ENCODE peak calls at places on chromosomes 6 and 20, in seven cellular contexts. J is right cardiac atrium, F is frontal cortex, S is hypothalamus, I is neural progenitor cell, R is caudate nucleus, A is foreskin keratinocyte. K is an unnamed sample.

GRCh38 chr6:159988983-159989454 is 20.1 kb downstream of the IGF2R start:
- DNase-seq in J (peak), F (no peak), S (no peak), I (no peak), R (no peak), A (no peak), K (no peak)

GRCh38 chr20:13883425-13883824 is 98.6 kb downstream of the NDUFAF5 start:
- DNase-seq in J (no peak), F (no peak), S (no peak), I (no peak), R (no peak), A (no peak), K (no peak)

GRCh38 chr6:152343735-152344360 is 293.3 kb downstream of the SYNE1 start:
- DNase-seq in J (peak), F (no peak), S (no peak), I (no peak), R (no peak), A (no peak), K (no peak)

GRCh38 chr20:63692436-63693078 is 3.9 kb upstream of the TNFRSF6B start:
- DNase-seq in J (peak), F (no peak), S (no peak), I (no peak), R (no peak), A (no peak), K (no peak)

GRCh38 chr6:104682722-104683643 is 176.7 kb downstream of the HACE1 start:
- DNase-seq in J (peak), F (no peak), S (no peak), I (peak), R (no peak), A (no peak), K (no peak)

GRCh38 chr6:97205936-97206335 is 77.1 kb downstream of the MMS22L start:
- DNase-seq in J (no peak), F (no peak), S (no peak), I (peak), R (no peak), A (no peak), K (no peak)

GRCh38 chr20:55935448-55936221 is 69.7 kb downstream of the CBLN4 start:
- DNase-seq in J (no peak), F (no peak), S (no peak), I (no peak), R (no peak), A (no peak), K (no peak)

GRCh38 chr6:7974932-7975763 is 64.6 kb upstream of the TXNDC5 start:
- DNase-seq in J (peak), F (peak), S (peak), I (no peak), R (peak), A (peak), K (peak)

GRCh38 chr20:10565191-10565921 is 108.4 kb downstream of the JAG1 start:
- DNase-seq in J (peak), F (no peak), S (no peak), I (no peak), R (no peak), A (no peak), K (no peak)

GRCh38 chr6:39882567-39882953 is 51.7 kb downstream of the MOCS1 start:
- DNase-seq in J (peak), F (peak), S (no peak), I (no peak), R (no peak), A (no peak), K (peak)

GRCh38 chr6:8014947-8015346 is 49.2 kb downstream of the BLOC1S5 start:
- DNase-seq in J (no peak), F (no peak), S (no peak), I (no peak), R (no peak), A (no peak), K (no peak)

GRCh38 chr6:24547243-24547642 is 52.5 kb downstream of the ALDH5A1 start:
- DNase-seq in J (no peak), F (no peak), S (no peak), I (peak), R (no peak), A (no peak), K (no peak)

GRCh38 chr6:39885691-39886090 is 48.6 kb downstream of the MOCS1 start:
- DNase-seq in J (no peak), F (no peak), S (no peak), I (no peak), R (no peak), A (no peak), K (no peak)

GRCh38 chr6:43020052-43020705 is 1.2 kb upstream of the RRP36 start:
- DNase-seq in J (no peak), F (no peak), S (no peak), I (no peak), R (no peak), A (no peak), K (no peak)

GRCh38 chr6:16769131-16769985 is 8.1 kb upstream of the ATXN1 start:
- DNase-seq in J (peak), F (no peak), S (no peak), I (no peak), R (no peak), A (peak), K (no peak)

GRCh38 chr6:41352396-41352795 is 17.0 kb downstream of the NCR2 start:
- DNase-seq in J (no peak), F (no peak), S (no peak), I (no peak), R (no peak), A (no peak), K (no peak)

GRCh38 chr6:142613981-142614380 is 312.2 kb downstream of the ADGRG6 start:
- DNase-seq in J (no peak), F (no peak), S (no peak), I (no peak), R (no peak), A (no peak), K (no peak)

GRCh38 chr6:20811112-20811746 is 277.0 kb downstream of the CDKAL1 start:
- DNase-seq in J (no peak), F (no peak), S (no peak), I (peak), R (no peak), A (peak), K (no peak)

GRCh38 chr6:143575440-143575839 is 63.9 kb upstream of the FUCA2 start:
- DNase-seq in J (no peak), F (peak), S (peak), I (peak), R (no peak), A (peak), K (no peak)

GRCh38 chr6:74602206-74602605 is 603.6 kb downstream of the COL12A1 start:
- DNase-seq in J (no peak), F (no peak), S (no peak), I (no peak), R (no peak), A (no peak), K (no peak)

GRCh38 chr6:159172066-159172465 is 2.9 kb downstream of the FNDC1 start:
- DNase-seq in J (no peak), F (no peak), S (no peak), I (no peak), R (no peak), A (no peak), K (no peak)

GRCh38 chr6:98498891-98499290 is 335.5 kb upstream of the POU3F2 start:
- DNase-seq in J (no peak), F (no peak), S (no peak), I (no peak), R (no peak), A (no peak), K (no peak)

GRCh38 chr20:63625771-63626423 is 1.0 kb downstream of the GMEB2 start:
- DNase-seq in J (peak), F (no peak), S (no peak), I (peak), R (no peak), A (no peak), K (no peak)

GRCh38 chr6:142637624-142638023 is 307.4 kb downstream of the HIVEP2 start:
- DNase-seq in J (no peak), F (no peak), S (no peak), I (no peak), R (no peak), A (no peak), K (no peak)

GRCh38 chr6:127515794-127516675 is 3.1 kb downstream of the MTCL3 start:
- DNase-seq in J (peak), F (peak), S (peak), I (peak), R (peak), A (no peak), K (peak)

GRCh38 chr6:85580878-85581267 is 12.8 kb downstream of the SNX14 start:
- DNase-seq in J (no peak), F (no peak), S (no peak), I (no peak), R (no peak), A (no peak), K (no peak)

GRCh38 chr6:40806479-40806878 is 219.3 kb upstream of the LRFN2 start:
- DNase-seq in J (no peak), F (no peak), S (no peak), I (no peak), R (no peak), A (no peak), K (no peak)

GRCh38 chr6:164208371-164208770 is 793.9 kb downstream of the QKI start:
- DNase-seq in J (no peak), F (no peak), S (no peak), I (no peak), R (no peak), A (no peak), K (no peak)

GRCh38 chr6:159766923-159767322 is 5.1 kb downstream of the ACAT2 start:
- DNase-seq in J (no peak), F (no peak), S (no peak), I (no peak), R (no peak), A (no peak), K (no peak)

GRCh38 chr20:10004900-10005299 is 29.9 kb upstream of the ANKEF1 start:
- DNase-seq in J (no peak), F (no peak), S (no peak), I (no peak), R (no peak), A (no peak), K (no peak)

GRCh38 chr6:118708736-118709135 is 57.3 kb upstream of the CEP85L start:
- DNase-seq in J (no peak), F (no peak), S (no peak), I (no peak), R (no peak), A (peak), K (no peak)

GRCh38 chr6:61210549-61210948 is 1075.5 kb downstream of the KHDRBS2 start:
- DNase-seq in J (no peak), F (no peak), S (no peak), I (no peak), R (no peak), A (no peak), K (no peak)

GRCh38 chr20:49385471-49385870 is 97.0 kb downstream of the KCNB1 start:
- DNase-seq in J (no peak), F (no peak), S (no peak), I (peak), R (no peak), A (no peak), K (no peak)

GRCh38 chr20:24164360-24164759 is 175.8 kb upstream of the GGTLC1 start:
- DNase-seq in J (no peak), F (no peak), S (no peak), I (peak), R (no peak), A (no peak), K (no peak)

K was measured in nucleus accumbens.